ENCODE peak calls at places on chromosomes 7 and 10, in eight cellular contexts. B is activated T-cell treated with anti-CD3 and anti-CD28 coated beads, Interleukin-2, amount 50 U/mL, for 72 hours; Q is NCI-H1417; M is PC-3; J is C1 segment of cervical spinal cord; L is ureter; D is activated CD8-positive, alpha-beta memory T cell treated with anti-CD3 and anti-CD28 coated beads for 24 hours; I is MV-4-11. E is an unnamed sample.

GRCh38 chr7:12031638-12032037 is 179.5 kb upstream of the TMEM106B start:
- DNase-seq in Q (no peak), B (no peak), M (peak; percentile 71), D (no peak), J (no peak), I (no peak), L (no peak), E (no peak)

GRCh38 chr10:65570143-65571010 is 1355.5 kb upstream of the LRRTM3 start:
- DNase-seq in B (no peak), I (peak; percentile 58), D (no peak), Q (no peak), J (no peak), L (no peak), M (peak; percentile 89), E (peak; percentile 94)

GRCh38 chr10:110777017-110777416 is 94.7 kb upstream of the PDCD4 start:
- DNase-seq in I (no peak), D (no peak), B (no peak), M (no peak), L (no peak), J (no peak), Q (no peak), E (no peak)

GRCh38 chr7:111679944-111680343 is 117.7 kb upstream of the IMMP2L start:
- DNase-seq in J (no peak), M (peak; percentile 25), B (no peak), D (no peak), I (no peak), L (no peak), Q (no peak), E (no peak)

GRCh38 chr7:36653671-36654355 is 70.5 kb downstream of the AOAH start:
- DNase-seq in M (no peak), I (no peak), Q (no peak), B (no peak), J (no peak), D (no peak), L (no peak), E (no peak)

GRCh38 chr10:35300063-35300699 is 36.1 kb upstream of the CCNY start:
- DNase-seq in Q (no peak), D (no peak), I (peak; percentile 92), J (peak; percentile 16), B (no peak), L (no peak), M (peak; percentile 99), E (peak; percentile 73)

GRCh38 chr7:106770191-106770590 is 94.9 kb upstream of the PIK3CG start:
- DNase-seq in J (no peak), Q (no peak), M (peak; percentile 91), D (no peak), L (no peak), I (no peak), B (no peak), E (no peak)

GRCh38 chr7:90488220-90488619 is 18.8 kb downstream of the PTTG1IP2 start:
- DNase-seq in D (no peak), I (no peak), Q (no peak), M (peak; percentile 51), L (no peak), B (no peak), J (no peak), E (no peak)

GRCh38 chr7:127754457-127754856 is 102.5 kb downstream of the SND1 start:
- DNase-seq in Q (no peak), B (no peak), L (no peak), J (no peak), D (no peak), M (no peak), I (no peak), E (no peak)

GRCh38 chr10:121753726-121754476 is 155.7 kb upstream of the FGFR2 start:
- DNase-seq in M (peak; percentile 88), I (peak; percentile 39), J (no peak), D (no peak), B (peak; percentile 14), L (no peak), Q (no peak), E (peak; percentile 6)

GRCh38 chr10:62815373-62816111 is 624 bp downstream of the EGR2 start:
- DNase-seq in I (no peak), B (peak; percentile 41), J (no peak), L (peak; percentile 44), Q (peak; percentile 33), D (peak; percentile 78), M (no peak), E (peak; percentile 19)

GRCh38 chr10:4151466-4151865 is 366.5 kb upstream of the KLF6 start:
- DNase-seq in M (no peak), L (no peak), B (no peak), D (no peak), Q (no peak), I (no peak), J (no peak), E (no peak)

GRCh38 chr10:16386855-16387254 is 50.0 kb upstream of the PTER start:
- DNase-seq in M (no peak), Q (peak; percentile 68), I (no peak), L (no peak), B (no peak), D (no peak), J (no peak), E (peak; percentile 95)

GRCh38 chr10:75283150-75284096 is 47.7 kb upstream of the COMTD1 start:
- DNase-seq in M (no peak), I (no peak), B (no peak), L (peak; percentile 38), D (no peak), Q (peak; percentile 91), J (no peak), E (peak; percentile 97)

GRCh38 chr7:113799896-113800295 is 118.9 kb downstream of the PPP1R3A start:
- DNase-seq in J (no peak), I (no peak), M (no peak), D (no peak), Q (peak; percentile 99), L (no peak), B (no peak), E (peak; percentile 98)

GRCh38 chr10:32054087-32054486 is 2.1 kb downstream of the KIF5B start:
- DNase-seq in M (peak; percentile 50), J (no peak), L (no peak), D (no peak), Q (peak; percentile 28), B (no peak), I (peak; percentile 37), E (peak; percentile 56)

GRCh38 chr10:119541046-119541445 is 1.5 kb downstream of the RGS10 start:
- DNase-seq in B (peak; percentile 45), J (no peak), M (peak; percentile 13), I (no peak), L (no peak), D (peak; percentile 63), Q (no peak), E (no peak)

GRCh38 chr7:158403013-158403821 is 184.4 kb downstream of the PTPRN2 start:
- DNase-seq in M (no peak), J (no peak), D (no peak), L (peak; percentile 67), Q (no peak), I (no peak), B (no peak), E (no peak)

GRCh38 chr10:21502371-21502765 is 23.1 kb downstream of the SKIDA1 start:
- DNase-seq in M (no peak), I (no peak), J (no peak), L (no peak), B (no peak), Q (no peak), D (no peak), E (no peak)

GRCh38 chr7:124996778-124997177 is 67.2 kb upstream of the POT1 start:
- DNase-seq in D (no peak), Q (no peak), I (no peak), J (no peak), M (peak; percentile 55), B (no peak), L (no peak), E (peak; percentile 26)

GRCh38 chr10:70761031-70761601 is 24.1 kb downstream of the TBATA start:
- DNase-seq in I (no peak), M (peak; percentile 68), J (no peak), Q (no peak), B (no peak), D (no peak), L (no peak), E (no peak)

GRCh38 chr7:138796038-138796580 is 1.7 kb upstream of the TMEM213 start:
- DNase-seq in J (no peak), B (no peak), L (no peak), Q (no peak), M (no peak), I (no peak), D (no peak), E (no peak)

GRCh38 chr7:50492770-50493519 is 42.8 kb upstream of the FIGNL1 start:
- DNase-seq in J (no peak), Q (no peak), I (no peak), D (no peak), B (no peak), M (no peak), L (no peak), E (no peak)

GRCh38 chr10:3147117-3147820 is 25.3 kb downstream of the PITRM1 start:
- DNase-seq in D (no peak), B (no peak), I (no peak), L (no peak), J (no peak), Q (no peak), M (no peak), E (no peak)

GRCh38 chr10:125105155-125105554 is 55.2 kb downstream of the CTBP2 start:
- DNase-seq in B (no peak), I (no peak), L (no peak), M (no peak), Q (no peak), D (no peak), J (no peak), E (no peak)

GRCh38 chr10:6877351-6878066 is 297.4 kb upstream of the PRKCQ start:
- DNase-seq in J (no peak), Q (peak; percentile 59), D (no peak), M (no peak), L (no peak), I (no peak), B (no peak), E (no peak)

GRCh38 chr10:87058171-87058570 is 36.5 kb downstream of the GLUD1 start:
- DNase-seq in M (no peak), J (no peak), D (no peak), L (no peak), I (no peak), B (no peak), Q (no peak), E (no peak)

GRCh38 chr10:132096223-132096622 is 30.5 kb downstream of the JAKMIP3 start:
- DNase-seq in I (peak; percentile 85), D (no peak), J (no peak), L (no peak), M (peak; percentile 81), Q (no peak), B (no peak), E (no peak)

GRCh38 chr10:69392481-69393000 is 24.2 kb downstream of the TACR2 start:
- DNase-seq in L (peak; percentile 91), D (peak; percentile 88), B (peak; percentile 81), Q (peak; percentile 89), M (peak; percentile 99), I (peak; percentile 69), J (peak; percentile 34), E (peak; percentile 75)

GRCh38 chr7:77794000-77794399 is 4.2 kb downstream of the TMEM60 start:
- DNase-seq in I (no peak), J (no peak), L (no peak), B (no peak), D (no peak), Q (no peak), M (no peak), E (no peak)

GRCh38 chr10:69769395-69769989 is 32.2 kb upstream of the COL13A1 start:
- DNase-seq in D (no peak), B (no peak), I (peak; percentile 31), M (peak; percentile 89), L (peak; percentile 59), Q (no peak), J (no peak), E (no peak)

GRCh38 chr7:143331179-143331825 is 15.4 kb downstream of the CLCN1 start:
- DNase-seq in M (peak; percentile 94), D (no peak), J (no peak), B (no peak), I (peak; percentile 85), L (no peak), Q (no peak), E (no peak)

GRCh38 chr10:118036281-118036875 is 10.4 kb downstream of the RAB11FIP2 start:
- DNase-seq in D (no peak), L (no peak), M (no peak), I (no peak), Q (no peak), B (no peak), J (no peak), E (no peak)